ENCODE peak calls at places on chromosomes 12 and 14, in ten cellular contexts. C is stomach; H is A549; L is GM03348; G is GM20000; Z is natural killer cell; T is T-helper 9 cell; M is T-cell; P is NCI-H345; F is central memory CD4-positive, alpha-beta T cell. K is an unnamed sample.
A peak's percentile ranks its signal among the peaks of the same experiment; 100 is the strongest.

GRCh38 chr14:51582437-51582836 is 69.3 kb upstream of the FRMD6 start:
- DNase-seq in F (no peak), T (no peak), L (no peak), M (no peak), Z (no peak), P (no peak), C (no peak), G (no peak), H (no peak), K (no peak)

GRCh38 chr14:23910081-23910875 is 43.3 kb upstream of the DHRS4 start:
- DNase-seq in G (peak; percentile 72), T (no peak), M (no peak), F (no peak), P (peak; percentile 28), L (peak; percentile 82), Z (no peak), C (peak; percentile 69), H (peak; percentile 65), K (no peak)

GRCh38 chr14:54348001-54348611 is 48.7 kb upstream of the CDKN3 start:
- DNase-seq in P (peak; percentile 68), F (no peak), L (peak; percentile 59), G (peak; percentile 53), T (no peak), M (no peak), H (peak; percentile 51), C (no peak), Z (no peak), K (no peak)

GRCh38 chr14:104187121-104187889 is 48.9 kb downstream of the KIF26A start:
- DNase-seq in M (no peak), F (no peak), C (no peak), L (no peak), P (no peak), T (no peak), Z (no peak), G (no peak), H (no peak), K (no peak)

GRCh38 chr12:6840428-6841138 is at the start of gene GNB3:
- DNase-seq in Z (no peak), M (no peak), F (no peak), T (no peak), P (no peak), L (no peak), C (no peak), G (no peak), H (no peak), K (no peak)

GRCh38 chr14:91341331-91342242 is 76.0 kb downstream of the CCDC88C start:
- DNase-seq in P (no peak), G (no peak), T (no peak), M (no peak), H (no peak), C (no peak), F (no peak), L (no peak), Z (no peak), K (no peak)

GRCh38 chr14:50044040-50044651 is 72.2 kb downstream of the VCPKMT start:
- DNase-seq in G (no peak), C (no peak), M (no peak), H (no peak), F (peak; percentile 43), Z (no peak), P (no peak), T (no peak), L (no peak), K (no peak)

GRCh38 chr12:12441051-12441807 is 84.4 kb downstream of the BORCS5 start:
- DNase-seq in G (no peak), Z (no peak), F (no peak), L (no peak), M (no peak), P (peak; percentile 5), C (no peak), H (no peak), T (no peak), K (no peak)

GRCh38 chr12:6792522-6793201 is 3.3 kb downstream of the CD4 start:
- DNase-seq in Z (no peak), T (no peak), P (no peak), F (peak; percentile 66), C (no peak), L (no peak), M (peak; percentile 54), H (no peak), G (no peak), K (no peak)

GRCh38 chr14:51131516-51131915 is 36.6 kb upstream of the TRIM9 start:
- DNase-seq in C (no peak), P (no peak), T (no peak), M (no peak), G (no peak), H (no peak), Z (no peak), L (no peak), F (no peak), K (no peak)

GRCh38 chr14:92581206-92581605 is 67.6 kb downstream of the RIN3 start:
- DNase-seq in M (no peak), L (no peak), C (no peak), T (no peak), P (no peak), Z (no peak), G (no peak), H (no peak), F (no peak), K (no peak)

GRCh38 chr12:26196424-26196722 is 1.0 kb downstream of the SSPN start:
- DNase-seq in T (no peak), L (peak; percentile 24), P (no peak), M (no peak), Z (no peak), F (no peak), H (no peak), C (no peak), G (no peak), K (no peak)

GRCh38 chr14:21868442-21869046 is 194.9 kb upstream of the OR4E1 start:
- DNase-seq in G (peak; percentile 45), T (peak; percentile 62), F (peak; percentile 66), P (peak; percentile 12), H (peak; percentile 56), Z (peak; percentile 60), M (peak; percentile 64), C (peak; percentile 73), L (peak; percentile 50), K (no peak)

GRCh38 chr14:73392329-73393257 is 65.8 kb downstream of the NUMB start:
- DNase-seq in F (no peak), P (no peak), Z (no peak), G (peak; percentile 14), L (no peak), T (no peak), H (no peak), C (no peak), M (no peak), K (no peak)

GRCh38 chr12:108515916-108516315 is 839 bp downstream of the FICD start:
- DNase-seq in P (no peak), T (no peak), Z (no peak), C (no peak), L (no peak), M (no peak), F (no peak), H (peak; percentile 26), G (no peak), K (no peak)

GRCh38 chr12:46260913-46261476 is 7.8 kb downstream of the SLC38A1 start:
- DNase-seq in H (no peak), C (no peak), T (no peak), M (no peak), G (no peak), P (peak; percentile 0), L (no peak), F (no peak), Z (no peak), K (no peak)

GRCh38 chr12:5078423-5078822 is 34.7 kb downstream of the KCNA5 start:
- DNase-seq in G (no peak), H (no peak), F (no peak), L (no peak), C (no peak), T (no peak), P (peak; percentile 88), M (no peak), Z (no peak), K (no peak)

GRCh38 chr14:99564256-99564902 is 39.6 kb downstream of the CCDC85C start:
- DNase-seq in G (no peak), L (peak; percentile 30), P (peak; percentile 91), Z (no peak), H (peak; percentile 44), M (no peak), T (no peak), C (peak; percentile 73), F (no peak), K (no peak)

GRCh38 chr12:11741434-11742092 is 92.1 kb downstream of the ETV6 start:
- DNase-seq in P (no peak), Z (no peak), H (no peak), C (no peak), T (no peak), G (no peak), L (no peak), F (no peak), M (no peak), K (no peak)

GRCh38 chr14:22202313-22202712 is 386.7 kb downstream of the DAD1 start:
- DNase-seq in C (no peak), G (no peak), T (no peak), P (no peak), H (no peak), L (no peak), Z (no peak), M (no peak), F (no peak), K (no peak)

GRCh38 chr12:118330421-118331018 is 42.2 kb downstream of the TAOK3 start:
- DNase-seq in C (no peak), F (no peak), G (peak; percentile 30), P (no peak), L (peak; percentile 11), M (no peak), Z (no peak), H (no peak), T (no peak), K (peak; percentile 35)

GRCh38 chr12:89521348-89522238 is 3.0 kb downstream of the GALNT4 start:
- DNase-seq in H (peak; percentile 32), G (no peak), P (no peak), F (no peak), Z (no peak), C (no peak), T (no peak), M (no peak), L (no peak), K (no peak)

GRCh38 chr14:74493343-74494261 is at the start of gene ISCA2:
- DNase-seq in G (peak; percentile 99), L (peak; percentile 99), T (peak; percentile 99), P (peak; percentile 99), C (peak; percentile 100), M (peak; percentile 99), F (peak; percentile 98), Z (peak; percentile 98), H (peak; percentile 99), K (peak; percentile 97)

GRCh38 chr12:5444520-5444919 is 12.6 kb downstream of the NTF3 start:
- DNase-seq in C (no peak), L (no peak), G (no peak), Z (no peak), H (no peak), T (no peak), F (no peak), P (no peak), M (no peak), K (no peak)

GRCh38 chr14:34488528-34488927 is 26.5 kb upstream of the SPTSSA start:
- DNase-seq in P (no peak), F (no peak), H (no peak), Z (no peak), M (no peak), G (no peak), L (no peak), T (no peak), C (peak; percentile 11), K (no peak)

GRCh38 chr12:122159879-122160278 is 14.1 kb downstream of the IL31 start:
- DNase-seq in G (no peak), Z (no peak), M (no peak), H (no peak), L (no peak), C (no peak), P (no peak), F (no peak), T (no peak), K (no peak)

GRCh38 chr14:74583689-74584434 is 28.2 kb downstream of the LTBP2 start:
- DNase-seq in L (peak; percentile 61), T (no peak), G (no peak), F (no peak), M (no peak), C (no peak), P (no peak), H (peak; percentile 81), Z (no peak), K (no peak)

GRCh38 chr12:6372403-6373003 is 2.9 kb downstream of the SCNN1A start:
- DNase-seq in G (no peak), Z (no peak), F (no peak), T (no peak), L (peak; percentile 92), M (no peak), H (peak; percentile 94), P (peak; percentile 55), C (peak; percentile 45), K (no peak)

K was measured in GM12864.